ENCODE peak calls at places on chromosomes 3 and 15, in nine cellular contexts. L is heart left ventricle, T is fibroblast of mammary gland, Y is AG04450, V is NB4, A is neural progenitor cell, M is epithelial cell of esophagus, J is GM12864, B is foreskin fibroblast. F is an unnamed sample.

GRCh38 chr3:122343654-122344053 is 18.6 kb downstream of the CSTA start:
- DNase-seq in J (no peak), Y (no peak), T (peak), B (no peak), L (no peak), M (peak), V (no peak), A (no peak), F (no peak)

GRCh38 chr3:107531917-107532469 is 9.2 kb downstream of the BBX start:
- DNase-seq in L (no peak), J (no peak), Y (no peak), V (no peak), M (no peak), B (no peak), T (no peak), A (no peak), F (no peak)

GRCh38 chr3:97687734-97688133 is 76.8 kb upstream of the ARL6 start:
- DNase-seq in A (no peak), T (no peak), B (no peak), L (no peak), V (no peak), Y (no peak), M (peak), J (no peak), F (peak)

GRCh38 chr15:58401991-58402649 is 29.7 kb upstream of the LIPC start:
- DNase-seq in B (no peak), T (peak), Y (no peak), V (no peak), J (no peak), M (peak), L (no peak), A (no peak), F (no peak)

GRCh38 chr3:13628841-13629551 is 80.1 kb downstream of the FBLN2 start:
- DNase-seq in M (no peak), J (no peak), A (no peak), Y (no peak), L (no peak), T (no peak), B (no peak), V (no peak), F (no peak)

GRCh38 chr3:143343944-143344343 is 224.4 kb downstream of the CHST2 start:
- DNase-seq in T (no peak), L (no peak), Y (no peak), A (no peak), M (no peak), V (no peak), B (no peak), J (no peak), F (no peak)

GRCh38 chr15:72173401-72173800 is 24.2 kb downstream of the GRAMD2A start:
- DNase-seq in B (no peak), T (no peak), Y (no peak), A (no peak), M (no peak), V (no peak), L (no peak), J (no peak), F (no peak)

GRCh38 chr3:111850481-111850880 is 8.6 kb upstream of the PHLDB2 start:
- DNase-seq in V (no peak), Y (no peak), B (peak), M (peak), L (no peak), T (peak), A (no peak), J (no peak), F (no peak)

GRCh38 chr3:111947179-111947727 is 31.6 kb upstream of the ABHD10 start:
- DNase-seq in T (peak), M (no peak), L (no peak), A (no peak), J (no peak), B (no peak), Y (no peak), V (no peak), F (no peak)

GRCh38 chr3:69181592-69182211 is 59.3 kb upstream of the LMOD3 start:
- DNase-seq in A (peak), V (no peak), T (peak), J (no peak), M (peak), B (peak), L (peak), Y (no peak), F (no peak)

GRCh38 chr15:67164811-67165652 is 89.4 kb downstream of the AAGAB start:
- DNase-seq in A (peak), Y (no peak), V (no peak), M (no peak), J (no peak), T (peak), B (no peak), L (peak), F (no peak)

GRCh38 chr15:93018574-93018973 is 70.4 kb downstream of the RGMA start:
- DNase-seq in Y (no peak), J (no peak), T (peak), M (no peak), B (no peak), V (no peak), L (no peak), A (peak), F (no peak)

DNA sequence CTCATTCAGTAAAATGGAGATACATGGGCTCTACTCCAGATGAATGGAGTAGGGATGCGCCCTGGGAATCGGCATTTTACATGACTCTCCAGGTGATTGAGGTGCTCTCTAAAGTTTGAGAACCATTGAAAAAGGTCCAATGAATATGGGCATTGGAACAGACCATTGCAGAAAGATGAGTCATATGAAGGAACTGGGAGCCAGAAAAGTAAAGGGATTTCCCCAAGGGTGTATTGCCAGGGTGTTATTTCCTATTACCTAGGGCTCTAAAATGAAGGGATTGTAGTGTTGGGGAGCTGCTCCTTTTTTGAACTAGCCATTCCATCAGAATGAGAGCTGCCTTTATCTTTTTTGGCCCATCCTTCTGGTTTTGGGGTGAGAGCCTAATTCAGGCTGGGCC is 21.7 kb downstream of the CLDN11 start:
- DNase-seq in L (no peak), A (no peak), B (no peak), V (no peak), T (peak), Y (no peak), M (peak), J (no peak), F (peak)
- TF ChIP-seq CTCF in L (no peak), A (no peak), B (no peak), V (no peak), T (no peak), Y (no peak), M (no peak), J (no peak), F (no peak)

GRCh38 chr15:65529754-65530317 is 427 bp upstream of the HACD3 start:
- DNase-seq in J (no peak), B (no peak), L (no peak), V (no peak), A (no peak), Y (no peak), M (no peak), T (no peak), F (no peak)

GRCh38 chr15:65535192-65535591 is 4.9 kb downstream of the HACD3 start:
- DNase-seq in A (no peak), B (no peak), M (peak), L (no peak), J (no peak), T (no peak), Y (no peak), V (no peak), F (no peak)

GRCh38 chr15:65533057-65533752 is 2.9 kb downstream of the HACD3 start:
- DNase-seq in V (no peak), A (peak), T (no peak), J (no peak), B (no peak), Y (no peak), L (no peak), M (peak), F (no peak)

GRCh38 chr15:65530318-65531111 is at the start of gene HACD3:
- DNase-seq in V (peak), B (peak), A (peak), T (peak), L (peak), J (peak), M (peak), Y (no peak), F (no peak)

DNA sequence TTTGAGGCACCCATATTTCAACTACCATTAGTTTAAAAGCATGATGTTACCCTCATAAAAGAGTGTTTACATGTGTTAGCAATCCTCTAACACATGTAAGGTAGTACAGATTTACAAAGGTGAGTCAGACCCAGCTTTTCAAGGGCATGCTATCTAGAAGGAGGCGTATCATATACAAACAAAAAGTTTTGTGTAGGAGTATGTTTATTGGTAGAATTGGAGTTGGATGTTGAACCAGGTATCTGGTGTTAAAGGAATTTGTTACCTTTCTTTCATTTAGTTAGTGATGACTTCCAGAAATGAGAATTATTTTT is 2.4 kb downstream of the HACD3 start:
- DNase-seq in M (peak), B (peak), V (no peak), Y (peak), J (no peak), T (peak), A (no peak), L (no peak), F (no peak)
- H3K4me3 ChIP-seq in M (peak), B (no peak), V (peak), Y (no peak), J (no peak), T (no peak), A (peak), L (no peak), F (no peak)

DNA sequence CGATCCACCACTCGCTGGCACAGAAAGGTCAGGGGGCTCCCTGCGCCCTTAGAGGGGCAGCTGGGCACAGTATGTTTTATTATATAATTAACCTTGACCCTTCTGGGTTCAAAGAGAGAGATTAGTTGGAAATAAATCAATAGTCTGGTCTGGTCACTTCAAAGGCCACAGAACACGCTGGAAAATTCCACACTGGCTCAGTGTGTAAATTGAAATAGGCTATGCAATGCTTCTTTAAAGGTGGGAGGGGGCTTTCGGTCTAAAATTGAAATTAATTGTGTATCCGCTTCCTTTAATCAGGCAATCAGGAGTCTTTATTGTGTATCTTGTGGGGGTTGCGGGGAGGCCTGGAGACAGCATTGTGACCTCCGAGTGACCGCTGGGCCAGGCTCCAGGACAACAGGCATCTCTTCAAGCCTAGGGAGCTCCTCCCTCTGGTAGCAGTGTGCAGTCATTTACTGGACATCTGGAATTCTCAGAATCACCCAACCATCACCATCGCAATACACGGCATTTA is 8.0 kb downstream of the RNU5B-1 start:
- DNase-seq in T (no peak), L (peak), V (no peak), M (no peak), A (no peak), B (no peak), J (no peak), Y (no peak), F (no peak)
- TF ChIP-seq CTCF in T (no peak), L (no peak), V (no peak), M (no peak), A (no peak), B (no peak), J (no peak), Y (no peak), F (no peak)

GRCh38 chr3:77147836-77148578 is 108.1 kb downstream of the ROBO2 start:
- DNase-seq in T (no peak), J (no peak), V (no peak), Y (no peak), M (peak), A (no peak), B (peak), L (no peak), F (no peak)
- H3K4me3 ChIP-seq in T (no peak), J (no peak), V (no peak), Y (no peak), M (no peak), A (no peak), B (no peak), L (no peak), F (no peak)

DNA sequence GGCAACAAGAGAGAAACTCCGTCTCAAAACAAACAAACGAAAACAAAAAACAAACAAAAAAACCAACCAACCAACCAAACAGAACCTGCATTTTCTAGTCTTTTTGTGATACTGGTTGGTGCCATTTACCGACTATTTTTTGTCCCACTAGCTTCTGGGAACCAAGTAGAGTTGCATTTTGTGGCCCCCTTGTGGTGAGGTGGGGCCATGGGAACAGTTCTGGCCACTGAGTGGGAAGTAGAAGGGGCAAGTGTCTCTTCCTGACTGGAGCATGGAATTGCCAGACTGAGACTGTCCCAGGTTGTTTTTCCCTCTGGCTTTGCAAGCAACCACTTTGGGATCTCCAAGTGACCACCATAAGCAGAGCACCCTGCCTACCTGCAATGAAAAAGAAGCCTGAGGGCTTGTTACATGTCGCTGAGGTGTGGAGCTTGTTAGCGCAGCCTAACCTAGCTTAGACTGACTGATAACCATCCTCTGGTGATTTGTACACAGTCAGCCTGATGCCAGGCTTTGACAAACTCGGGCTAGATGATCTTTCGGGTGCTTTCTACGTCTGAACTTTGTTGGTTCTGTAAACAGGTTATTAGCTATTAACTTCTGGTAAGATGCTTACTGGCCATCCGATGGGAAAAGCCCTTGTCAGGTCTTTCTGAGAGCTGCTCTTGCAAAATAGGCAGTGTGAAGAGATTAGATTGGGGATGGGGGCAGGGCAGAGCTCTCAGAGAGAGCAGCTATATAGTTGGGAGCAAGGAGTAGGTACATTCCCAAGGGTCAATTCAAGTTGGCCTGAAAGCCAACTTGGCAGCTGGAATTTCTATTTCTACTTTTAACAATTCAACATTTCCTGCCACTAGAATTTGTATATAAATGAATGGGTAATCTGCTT is 172.2 kb downstream of the SSR3 start:
- DNase-seq in B (peak), A (peak), J (no peak), Y (no peak), L (no peak), M (peak), T (peak), V (peak), F (no peak)
- TF ChIP-seq CTCF in B (peak), A (peak), J (peak), Y (peak), L (peak), M (peak), T (peak), V (peak), F (peak)

DNA sequence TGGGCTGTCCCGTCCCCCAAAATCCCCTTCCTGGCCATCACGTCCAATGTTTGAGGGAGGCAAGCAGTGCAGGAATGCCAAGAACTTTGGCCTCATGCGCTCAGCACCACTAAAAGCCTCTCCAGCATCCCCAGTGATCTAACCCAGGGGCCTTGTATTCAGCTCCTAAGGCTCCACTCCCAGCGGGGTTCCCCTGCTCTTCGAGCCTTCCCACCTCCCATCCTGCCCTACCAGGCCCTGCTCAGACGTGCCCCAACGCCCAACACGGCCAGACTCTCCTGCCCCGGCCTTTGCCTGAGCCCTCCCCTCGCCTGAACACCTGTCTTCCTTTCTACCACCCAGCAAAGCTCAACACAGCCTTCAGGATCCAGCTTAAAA is 30.5 kb downstream of the PLXND1 start:
- DNase-seq in M (no peak), Y (no peak), L (no peak), J (no peak), V (no peak), A (peak), T (no peak), B (no peak), F (no peak)
- H3K4me3 ChIP-seq in M (no peak), Y (no peak), L (no peak), J (no peak), V (no peak), A (no peak), T (no peak), B (no peak), F (no peak)

F was measured in epithelial cell of proximal tubule.